ENCODE peak calls at places on chromosomes 13 and 19, in five cellular contexts. I, Q, T, Y and O are unnamed samples.

GRCh38 chr13:74678308-74678958 is 544.2 kb upstream of the KLF12 start:
- DNase-seq in I (no peak), Q (no peak), T (no peak), Y (no peak), O (no peak)

GRCh38 chr19:8355631-8356402 is 8.1 kb upstream of the ANGPTL4 start:
- DNase-seq in Q (no peak), I (no peak), T (no peak), Y (peak; percentile 69), O (peak; percentile 97)

GRCh38 chr19:39518458-39518857 is 3.5 kb downstream of the SELENOV start:
- DNase-seq in Y (no peak), I (no peak), Q (no peak), T (no peak), O (no peak)

GRCh38 chr13:37009692-37010091 is 9.1 kb downstream of the EXOSC8 start:
- DNase-seq in I (no peak), Q (no peak), T (no peak), Y (no peak), O (no peak)

GRCh38 chr19:13011653-13012389 is 16.5 kb downstream of the NFIX start:
- DNase-seq in T (no peak), Q (no peak), I (no peak), Y (no peak), O (no peak)

GRCh38 chr13:46804391-46804815 is 7.4 kb upstream of the ESD start:
- DNase-seq in Q (no peak), I (no peak), Y (peak; percentile 89), T (no peak), O (no peak)

GRCh38 chr19:36916991-36917390 is 859 bp downstream of the ZNF568 start:
- DNase-seq in I (no peak), T (no peak), Y (no peak), Q (no peak), O (no peak)

GRCh38 chr13:29959086-29959485 is 108.7 kb upstream of the UBL3 start:
- DNase-seq in I (no peak), T (no peak), Y (no peak), Q (no peak), O (no peak)

GRCh38 chr19:4639531-4640246 is 373 bp downstream of the TNFAIP8L1 start:
- DNase-seq in T (no peak), I (no peak), Y (no peak), Q (no peak), O (peak; percentile 39)

GRCh38 chr13:105008606-105009005 is 1526.9 kb downstream of the EFNB2 start:
- DNase-seq in Q (no peak), Y (no peak), I (no peak), T (no peak), O (no peak)

GRCh38 chr13:59318320-59318930 is 845.3 kb downstream of the DIAPH3 start:
- DNase-seq in Y (peak; percentile 8), Q (peak; percentile 51), T (peak; percentile 73), I (peak; percentile 24), O (peak; percentile 86)

GRCh38 chr13:43284162-43284561 is 260.8 kb downstream of the DNAJC15 start:
- DNase-seq in T (no peak), Q (no peak), Y (peak; percentile 45), I (no peak), O (peak; percentile 52)

GRCh38 chr13:26062853-26063444 is 11.1 kb upstream of the SHISA2 start:
- DNase-seq in Y (peak; percentile 50), Q (no peak), I (peak; percentile 48), T (peak; percentile 49), O (peak; percentile 64)

GRCh38 chr19:19900124-19900523 is 622 bp upstream of the ZNF93 start:
- DNase-seq in T (no peak), Y (no peak), I (no peak), Q (no peak), O (no peak)

GRCh38 chr19:14089412-14089661 is 1.2 kb downstream of the SAMD1 start:
- DNase-seq in Y (no peak), Q (no peak), I (no peak), T (no peak), O (peak; percentile 48)

GRCh38 chr13:49066856-49067255 is 91.1 kb downstream of the FNDC3A start:
- DNase-seq in T (no peak), I (no peak), Q (no peak), Y (no peak), O (no peak)

GRCh38 chr19:41261474-41262190 is 2.5 kb upstream of the HNRNPUL1 start:
- DNase-seq in Y (peak; percentile 24), Q (no peak), I (no peak), T (no peak), O (no peak)

GRCh38 chr13:113410472-113411201 is 42.7 kb downstream of the ADPRHL1 start:
- DNase-seq in Y (no peak), I (no peak), T (no peak), Q (no peak), O (no peak)

GRCh38 chr19:43354305-43354627 is 780 bp downstream of the CD177 start:
- DNase-seq in Q (no peak), Y (no peak), I (no peak), T (no peak), O (no peak)

GRCh38 chr19:21704320-21704719 is 63.1 kb downstream of the ZNF100 start:
- DNase-seq in Q (no peak), I (no peak), Y (no peak), T (no peak), O (no peak)

GRCh38 chr19:34436716-34437115 is 8.5 kb downstream of the UBA2 start:
- DNase-seq in I (no peak), Q (no peak), T (no peak), Y (no peak), O (peak; percentile 85)